ENCODE peak calls at places on chromosomes 1 and 21, in four cellular contexts. W, E, V and C are unnamed samples.

GRCh38 chr1:234437423-234438171 is 41.4 kb downstream of the TARBP1 start:
- DNase-seq in V (no peak), E (peak; percentile 16), W (no peak), C (no peak)

GRCh38 chr1:7479544-7479943 is 291.6 kb upstream of the VAMP3 start:
- DNase-seq in E (no peak), V (no peak), W (no peak), C (no peak)

GRCh38 chr1:78003070-78003751 is 1.5 kb upstream of the DNAJB4 start:
- DNase-seq in V (no peak), W (no peak), E (peak; percentile 43), C (no peak)

GRCh38 chr1:206705187-206705586 is 20.5 kb downstream of the MAPKAPK2 start:
- DNase-seq in V (peak; percentile 30), E (peak; percentile 57), W (no peak), C (no peak)

GRCh38 chr1:64043976-64044375 is 159.4 kb upstream of the UBE2U start:
- DNase-seq in V (no peak), W (no peak), E (peak; percentile 56), C (no peak)

GRCh38 chr1:193283026-193283425 is 96.6 kb upstream of the B3GALT2 start:
- DNase-seq in V (peak; percentile 50), E (peak; percentile 4), W (no peak), C (no peak)

GRCh38 chr1:30295674-30296073 is 427.7 kb downstream of the MATN1 start:
- DNase-seq in W (no peak), E (no peak), V (no peak), C (peak; percentile 29)

GRCh38 chr21:42214081-42214750 is 4.7 kb upstream of the ABCG1 start:
- DNase-seq in W (no peak), V (no peak), E (no peak), C (no peak)

GRCh38 chr1:2783069-2783434 is 18.4 kb downstream of the TTC34 start:
- DNase-seq in W (no peak), V (no peak), E (no peak), C (no peak)

GRCh38 chr1:16205333-16205671 is 7.2 kb downstream of the ARHGEF19 start:
- DNase-seq in W (no peak), E (no peak), V (no peak), C (no peak)

GRCh38 chr21:27475363-27475955 is 508.6 kb upstream of the ADAMTS5 start:
- DNase-seq in W (no peak), E (no peak), V (no peak), C (no peak)

GRCh38 chr1:246587606-246588005 is 21.4 kb downstream of the CNST start:
- DNase-seq in V (no peak), E (peak; percentile 78), W (no peak), C (no peak)

GRCh38 chr1:67004176-67004575 is 49.8 kb downstream of the SLC35D1 start:
- DNase-seq in W (no peak), E (no peak), V (no peak), C (no peak)

GRCh38 chr1:2231667-2232254 is 3.6 kb downstream of the SKI start:
- DNase-seq in W (peak; percentile 83), V (peak; percentile 64), E (peak; percentile 90), C (peak; percentile 71)

GRCh38 chr1:55375617-55376258 is 160.6 kb upstream of the USP24 start:
- DNase-seq in W (peak; percentile 30), E (peak; percentile 68), V (peak; percentile 75), C (no peak)

GRCh38 chr1:156053770-156054499 is at the start of gene UBQLN4:
- DNase-seq in W (peak; percentile 91), V (peak; percentile 93), E (peak; percentile 90), C (peak; percentile 92)
- TF ChIP-seq CTCF in W (peak; percentile 55), V (peak; percentile 69), E (peak; percentile 13), C (peak; percentile 65)

DNA sequence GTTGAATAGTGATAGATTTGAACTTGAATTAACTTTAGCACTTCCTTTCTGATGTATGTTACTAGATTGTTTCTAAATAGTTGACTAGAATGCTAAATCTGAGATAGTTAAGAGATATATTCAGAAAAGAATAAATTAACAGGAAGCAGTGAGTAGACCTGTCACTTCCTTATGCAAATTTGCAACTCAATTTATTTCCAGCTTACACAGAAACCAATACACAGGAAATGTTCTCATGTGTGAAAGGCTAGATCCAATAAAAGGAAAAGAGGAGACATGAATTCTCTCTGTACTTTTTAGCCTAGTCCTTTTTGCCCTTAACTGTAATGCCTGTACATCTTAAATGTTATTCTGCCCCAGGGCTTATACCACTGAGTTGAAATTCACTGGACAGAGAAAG is 522.3 kb downstream of the COL11A1 start:
- DNase-seq in W (no peak), V (no peak), E (no peak), C (no peak)
- TF ChIP-seq CTCF in W (no peak), V (no peak), E (no peak), C (no peak)

GRCh38 chr21:38170705-38171682 is 85.8 kb upstream of the KCNJ15 start:
- DNase-seq in E (peak; percentile 6), V (peak; percentile 16), W (no peak), C (no peak)

GRCh38 chr21:38167345-38167744 is 89.4 kb upstream of the KCNJ15 start:
- DNase-seq in W (no peak), E (no peak), V (no peak), C (no peak)

GRCh38 chr21:38175321-38175720 is 81.5 kb upstream of the KCNJ15 start:
- DNase-seq in E (peak; percentile 16), W (no peak), V (no peak), C (no peak)

GRCh38 chr21:38170283-38170682 is 86.5 kb upstream of the KCNJ15 start:
- DNase-seq in W (no peak), E (peak; percentile 37), V (peak; percentile 68), C (no peak)

DNA sequence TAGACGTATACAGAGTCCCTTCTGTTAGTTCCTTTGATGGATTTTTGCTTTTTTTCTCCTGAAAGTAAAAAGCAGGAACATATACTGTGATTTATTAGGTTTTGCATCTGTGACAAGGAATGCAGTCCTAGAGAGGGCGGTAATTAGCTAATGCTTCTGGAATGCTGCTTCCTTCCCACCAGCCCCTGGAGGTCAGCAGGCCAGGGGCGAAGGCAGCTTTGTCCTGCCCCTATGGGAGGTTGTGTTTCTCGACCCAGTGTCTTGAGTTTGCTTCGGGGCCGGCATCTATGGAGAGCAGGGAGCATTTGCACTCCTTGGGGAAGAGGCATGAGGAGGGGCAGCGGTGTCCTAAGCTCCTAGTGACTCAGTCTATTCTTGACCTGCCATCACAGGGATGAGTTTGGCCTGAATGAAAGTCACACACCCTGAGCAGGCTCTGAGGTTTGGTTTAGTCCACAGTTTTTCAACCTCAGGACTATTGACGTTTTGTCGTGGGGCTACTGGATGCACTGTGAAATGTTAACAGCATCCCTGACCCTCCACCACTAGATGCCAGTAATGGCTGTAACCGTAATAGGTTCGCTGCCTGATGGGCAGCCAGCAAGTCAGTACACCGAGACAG is 85.0 kb upstream of the KCNJ15 start:
- DNase-seq in V (peak; percentile 78), W (no peak), E (peak; percentile 41), C (no peak)
- TF ChIP-seq CTCF in V (peak; percentile 54), W (no peak), E (no peak), C (peak; percentile 39)

GRCh38 chr1:228178737-228179720 is 13.4 kb downstream of the IBA57 start:
- DNase-seq in W (no peak), V (no peak), E (no peak), C (no peak)

GRCh38 chr1:228181635-228182034 is 16.0 kb downstream of the IBA57 start:
- DNase-seq in W (no peak), V (no peak), E (no peak), C (no peak)

GRCh38 chr1:228181105-228181504 is 15.5 kb downstream of the IBA57 start:
- DNase-seq in E (no peak), W (no peak), V (no peak), C (no peak)

GRCh38 chr1:228182296-228183030 is 16.9 kb downstream of the IBA57 start:
- DNase-seq in V (no peak), E (no peak), W (no peak), C (no peak)

DNA sequence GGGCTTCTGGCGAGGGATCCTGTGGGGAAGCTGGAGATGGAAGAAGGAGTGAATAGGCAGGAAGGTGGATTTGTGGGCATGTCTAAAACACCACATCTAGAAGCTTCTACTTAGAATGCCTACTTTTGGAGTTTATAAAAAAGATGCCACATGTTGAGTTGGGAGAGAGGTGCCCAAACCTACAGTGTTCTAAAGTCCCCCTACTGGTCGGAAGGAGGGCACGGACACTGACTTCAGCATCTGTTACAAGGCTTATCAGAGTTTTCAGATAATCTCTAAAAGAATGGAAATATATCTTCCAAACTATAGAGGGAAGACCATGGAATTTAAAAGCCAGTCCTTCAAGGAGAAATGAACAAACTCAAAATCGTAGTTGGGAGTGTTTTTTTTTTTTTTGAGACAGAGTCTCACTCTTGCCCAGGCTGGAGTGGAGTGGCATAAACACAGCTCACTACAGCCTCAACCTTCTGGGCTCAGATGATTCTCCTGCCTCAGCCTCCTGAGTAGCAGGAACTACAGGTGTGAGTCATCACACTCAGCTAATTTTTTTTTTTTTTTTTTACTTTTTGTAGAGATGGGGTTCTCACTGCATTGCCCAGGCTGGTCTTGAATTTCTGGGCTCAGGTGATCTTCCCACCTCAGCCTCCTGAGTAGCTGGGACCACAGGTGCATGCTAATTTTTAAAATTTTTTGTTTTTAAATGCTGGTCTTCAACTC is 14.8 kb downstream of the IBA57 start:
- DNase-seq in W (no peak), V (peak; percentile 57), E (no peak), C (no peak)
- TF ChIP-seq CTCF in W (no peak), V (peak; percentile 51), E (peak; percentile 33), C (peak; percentile 63)

GRCh38 chr1:9807541-9807940 is 16.2 kb downstream of the CLSTN1 start:
- DNase-seq in W (no peak), E (no peak), V (peak; percentile 42), C (no peak)
- TF ChIP-seq CTCF in W (no peak), E (no peak), V (no peak), C (no peak)

GRCh38 chr1:96683931-96684330 is 37.7 kb upstream of the PTBP2 start:
- DNase-seq in E (peak; percentile 18), V (no peak), W (no peak), C (no peak)

GRCh38 chr1:96688737-96689136 is 32.8 kb upstream of the PTBP2 start:
- DNase-seq in W (no peak), E (peak; percentile 19), V (peak; percentile 16), C (no peak)

DNA sequence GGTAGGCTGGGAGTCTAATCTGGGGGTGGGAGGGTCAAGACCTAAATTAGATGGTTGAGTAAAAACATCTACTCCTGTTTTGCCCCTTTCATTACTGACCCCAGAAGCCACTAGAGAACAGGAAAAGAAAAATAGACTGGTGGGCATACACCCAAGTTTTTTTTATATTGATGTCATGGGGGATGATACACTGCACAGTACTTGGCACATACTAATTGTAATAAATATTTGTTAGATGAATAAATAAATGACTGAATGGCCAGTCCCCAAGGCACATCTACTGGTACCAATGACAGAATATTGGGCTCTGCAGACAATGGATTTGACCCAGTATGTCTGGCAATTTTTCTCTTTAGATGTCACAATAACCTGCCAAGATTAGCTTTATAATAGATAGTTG is 36.8 kb upstream of the PTBP2 start:
- DNase-seq in E (no peak), W (no peak), V (no peak), C (no peak)
- TF ChIP-seq CTCF in E (no peak), W (no peak), V (no peak), C (no peak)

GRCh38 chr21:39968010-39968409 is 100.8 kb downstream of the PCP4 start:
- DNase-seq in W (no peak), E (no peak), V (peak; percentile 65), C (no peak)

GRCh38 chr21:39972976-39973375 is 105.7 kb downstream of the PCP4 start:
- DNase-seq in W (no peak), E (no peak), V (no peak), C (no peak)

GRCh38 chr21:39969691-39970364 is 102.6 kb downstream of the PCP4 start:
- DNase-seq in E (no peak), W (no peak), V (no peak), C (no peak)

GRCh38 chr21:39972471-39972870 is 105.2 kb downstream of the PCP4 start:
- DNase-seq in V (no peak), E (no peak), W (no peak), C (no peak)

GRCh38 chr21:39971961-39972360 is 104.7 kb downstream of the PCP4 start:
- DNase-seq in E (no peak), V (no peak), W (no peak), C (no peak)
- TF ChIP-seq CTCF in E (no peak), V (no peak), W (no peak), C (no peak)